ENCODE peak calls at places on chromosomes 5 and 9, in five cellular contexts. Z is cardiac muscle cell; K is NCI-H1092; W is stimulated activated effector memory CD8-positive, alpha-beta T cell treated with anti-CD3 and anti-CD28 coated beads, Interleukin-12 subunit alpha, Interleukin-12 subunit beta, amount 100 ng/mL, for 72 hours; G is stimulated activated CD8-positive, alpha-beta memory T cell treated with anti-CD3 and anti-CD28 coated beads, Interleukin-7, amount 100 ng/mL, for 24 hours. Q is an unnamed sample.

GRCh38 chr5:160649304-160649703 is 202.7 kb downstream of the ATP10B start:
- DNase-seq in G (no peak), W (no peak), K (no peak), Z (no peak), Q (peak; percentile 13)

GRCh38 chr5:32436553-32437262 is 7.8 kb downstream of the ZFR start:
- DNase-seq in W (no peak), K (no peak), G (no peak), Z (no peak), Q (no peak)

GRCh38 chr5:161925960-161926359 is 78.0 kb downstream of the GABRA1 start:
- DNase-seq in K (no peak), Z (no peak), W (no peak), G (no peak), Q (no peak)

GRCh38 chr5:122287101-122287500 is 24.9 kb upstream of the SNCAIP start:
- DNase-seq in K (no peak), Z (no peak), W (no peak), G (no peak), Q (no peak)

GRCh38 chr5:45795458-45795857 is 99.3 kb upstream of the HCN1 start:
- DNase-seq in K (no peak), G (no peak), W (no peak), Z (no peak), Q (no peak)

GRCh38 chr9:25017779-25018178 is 472.1 kb upstream of the IZUMO3 start:
- DNase-seq in K (no peak), W (no peak), G (no peak), Z (no peak), Q (no peak)

GRCh38 chr5:74432240-74432639 is 208.3 kb downstream of the ENC1 start:
- DNase-seq in W (no peak), K (peak; percentile 29), Z (no peak), G (no peak), Q (peak; percentile 95)

GRCh38 chr9:626591-626990 is 214.9 kb upstream of the DMRT1 start:
- DNase-seq in K (no peak), Z (no peak), G (no peak), W (no peak), Q (peak; percentile 11)

GRCh38 chr5:111975133-111975532 is 218.1 kb upstream of the NREP start:
- DNase-seq in K (no peak), G (no peak), W (no peak), Z (no peak), Q (no peak)

GRCh38 chr5:1511651-1512540 is 11.9 kb downstream of the LPCAT1 start:
- DNase-seq in G (no peak), W (no peak), K (no peak), Z (no peak), Q (peak; percentile 20)

GRCh38 chr9:36739538-36740116 is 166.9 kb downstream of the MELK start:
- DNase-seq in Z (no peak), G (no peak), K (no peak), W (no peak), Q (no peak)

GRCh38 chr9:105188746-105189145 is 55.7 kb upstream of the SLC44A1 start:
- DNase-seq in K (no peak), Z (no peak), W (no peak), G (no peak), Q (no peak)

GRCh38 chr9:128757602-128758001 is 14.1 kb downstream of the ZER1 start:
- DNase-seq in W (no peak), G (no peak), K (no peak), Z (no peak), Q (no peak)

GRCh38 chr9:100111235-100111634 is 12.2 kb downstream of the INVS start:
- DNase-seq in K (no peak), Z (peak; percentile 20), W (no peak), G (no peak), Q (peak; percentile 84)

GRCh38 chr9:93577045-93577939 is 908 bp downstream of the PHF2 start:
- DNase-seq in G (no peak), K (no peak), W (peak; percentile 66), Z (peak; percentile 42), Q (no peak)

GRCh38 chr9:113756476-113757198 is 119.5 kb upstream of the ZNF618 start:
- DNase-seq in K (no peak), W (no peak), G (no peak), Z (no peak), Q (no peak)

GRCh38 chr9:108241384-108241783 is 614.4 kb downstream of the ACTL7B start:
- DNase-seq in W (no peak), K (no peak), G (no peak), Z (no peak), Q (no peak)

GRCh38 chr9:130265431-130266235 is at the start of gene HMCN2:
- DNase-seq in Z (peak; percentile 66), G (no peak), K (no peak), W (no peak), Q (no peak)

GRCh38 chr9:4489919-4490704 is at the start of gene SLC1A1:
- DNase-seq in W (peak; percentile 58), Z (peak; percentile 68), K (peak; percentile 57), G (no peak), Q (peak; percentile 41)

GRCh38 chr9:121819511-121820231 is 168.2 kb downstream of the DAB2IP start:
- DNase-seq in W (no peak), K (no peak), G (no peak), Z (no peak), Q (peak; percentile 20)

GRCh38 chr5:126122942-126123341 is 300.3 kb upstream of the GRAMD2B start:
- DNase-seq in W (no peak), G (no peak), Z (peak; percentile 22), K (no peak), Q (no peak)

GRCh38 chr5:117863589-117864296 is 1124.6 kb downstream of the DTWD2 start:
- DNase-seq in K (no peak), G (no peak), Z (no peak), W (no peak), Q (no peak)

GRCh38 chr9:121711281-121711680 is 59.8 kb downstream of the DAB2IP start:
- DNase-seq in G (no peak), W (no peak), K (no peak), Z (no peak), Q (no peak)

GRCh38 chr5:146527785-146528184 is 11.8 kb upstream of the GPR151 start:
- DNase-seq in Z (no peak), K (no peak), W (no peak), G (no peak), Q (no peak)

GRCh38 chr9:16671591-16672137 is 198.8 kb downstream of the BNC2 start:
- DNase-seq in G (no peak), W (no peak), K (peak; percentile 24), Z (no peak), Q (peak; percentile 20)

Q was measured in NCI-H1694.